ENCODE peak calls at places on chromosome 1, in five cellular contexts. One of them, this sample, is unnamed.

GRCh38 chr1:11997081-11997851 is 17.0 kb downstream of the MFN2 start:
- DNase-seq in smooth muscle cell of the brain vasculature: no peak
- DNase-seq in activated naive CD4-positive, alpha-beta T cell: no peak
- DNase-seq in lower lobe of right lung: no peak
- DNase-seq in NCI-H446: no peak
- DNase-seq in this sample: no peak

GRCh38 chr1:175154595-175155472 is 37.7 kb downstream of the KIAA0040 start:
- DNase-seq in smooth muscle cell of the brain vasculature: no peak
- DNase-seq in activated naive CD4-positive, alpha-beta T cell: peak
- DNase-seq in lower lobe of right lung: peak
- DNase-seq in NCI-H446: peak
- DNase-seq in this sample: peak

GRCh38 chr1:167412072-167412471 is 106.3 kb downstream of the CD247 start:
- DNase-seq in smooth muscle cell of the brain vasculature: no peak
- DNase-seq in activated naive CD4-positive, alpha-beta T cell: no peak
- DNase-seq in lower lobe of right lung: no peak
- DNase-seq in NCI-H446: no peak
- DNase-seq in this sample: no peak

GRCh38 chr1:65068202-65069011 is 79.6 kb upstream of the AK4 start:
- DNase-seq in smooth muscle cell of the brain vasculature: no peak
- DNase-seq in activated naive CD4-positive, alpha-beta T cell: no peak
- DNase-seq in lower lobe of right lung: no peak
- DNase-seq in NCI-H446: no peak
- DNase-seq in this sample: no peak

GRCh38 chr1:84462118-84462517 is 16.9 kb upstream of the RPF1 start:
- DNase-seq in smooth muscle cell of the brain vasculature: no peak
- DNase-seq in activated naive CD4-positive, alpha-beta T cell: no peak
- DNase-seq in lower lobe of right lung: no peak
- DNase-seq in NCI-H446: no peak
- DNase-seq in this sample: no peak

GRCh38 chr1:218380125-218380977 is 35.2 kb downstream of the TGFB2 start:
- DNase-seq in smooth muscle cell of the brain vasculature: peak
- DNase-seq in activated naive CD4-positive, alpha-beta T cell: no peak
- DNase-seq in lower lobe of right lung: peak
- DNase-seq in NCI-H446: peak
- DNase-seq in this sample: no peak

GRCh38 chr1:6028042-6028895 is 17.4 kb upstream of the KCNAB2 start:
- DNase-seq in smooth muscle cell of the brain vasculature: no peak
- DNase-seq in activated naive CD4-positive, alpha-beta T cell: peak
- DNase-seq in lower lobe of right lung: peak
- DNase-seq in NCI-H446: no peak
- DNase-seq in this sample: no peak

GRCh38 chr1:19654386-19654785 is 10.3 kb downstream of the NBL1 start:
- DNase-seq in smooth muscle cell of the brain vasculature: no peak
- DNase-seq in activated naive CD4-positive, alpha-beta T cell: no peak
- DNase-seq in lower lobe of right lung: no peak
- DNase-seq in NCI-H446: no peak
- DNase-seq in this sample: no peak

GRCh38 chr1:238558156-238558555 is 667.4 kb upstream of the ZP4 start:
- DNase-seq in smooth muscle cell of the brain vasculature: no peak
- DNase-seq in activated naive CD4-positive, alpha-beta T cell: no peak
- DNase-seq in lower lobe of right lung: no peak
- DNase-seq in NCI-H446: no peak
- DNase-seq in this sample: no peak

GRCh38 chr1:107647012-107647411 is 318.0 kb downstream of the VAV3 start:
- DNase-seq in smooth muscle cell of the brain vasculature: no peak
- DNase-seq in activated naive CD4-positive, alpha-beta T cell: no peak
- DNase-seq in lower lobe of right lung: no peak
- DNase-seq in NCI-H446: no peak
- DNase-seq in this sample: no peak

GRCh38 chr1:208203127-208203847 is 40.9 kb downstream of the PLXNA2 start:
- DNase-seq in smooth muscle cell of the brain vasculature: peak
- DNase-seq in activated naive CD4-positive, alpha-beta T cell: no peak
- DNase-seq in lower lobe of right lung: peak
- DNase-seq in NCI-H446: peak
- DNase-seq in this sample: no peak

GRCh38 chr1:241702436-241702835 is 50.4 kb downstream of the WDR64 start:
- DNase-seq in smooth muscle cell of the brain vasculature: no peak
- DNase-seq in activated naive CD4-positive, alpha-beta T cell: no peak
- DNase-seq in lower lobe of right lung: no peak
- DNase-seq in NCI-H446: no peak
- DNase-seq in this sample: no peak

GRCh38 chr1:8127201-8127641 is 101.1 kb upstream of the ERRFI1 start:
- DNase-seq in smooth muscle cell of the brain vasculature: no peak
- DNase-seq in activated naive CD4-positive, alpha-beta T cell: no peak
- DNase-seq in lower lobe of right lung: no peak
- DNase-seq in NCI-H446: no peak
- DNase-seq in this sample: no peak

GRCh38 chr1:63662056-63662836 is 69.0 kb downstream of the PGM1 start:
- DNase-seq in smooth muscle cell of the brain vasculature: no peak
- DNase-seq in activated naive CD4-positive, alpha-beta T cell: no peak
- DNase-seq in lower lobe of right lung: no peak
- DNase-seq in NCI-H446: peak
- DNase-seq in this sample: no peak

GRCh38 chr1:179814513-179814838 is 63.1 kb downstream of the TOR1AIP2 start:
- DNase-seq in smooth muscle cell of the brain vasculature: no peak
- DNase-seq in activated naive CD4-positive, alpha-beta T cell: no peak
- DNase-seq in lower lobe of right lung: peak
- DNase-seq in NCI-H446: no peak
- DNase-seq in this sample: no peak

GRCh38 chr1:71231751-71232150 is 150.9 kb upstream of the ZRANB2 start:
- DNase-seq in smooth muscle cell of the brain vasculature: no peak
- DNase-seq in activated naive CD4-positive, alpha-beta T cell: no peak
- DNase-seq in lower lobe of right lung: no peak
- DNase-seq in NCI-H446: no peak
- DNase-seq in this sample: no peak

GRCh38 chr1:112706505-112707216 is at the start of gene RHOC:
- DNase-seq in smooth muscle cell of the brain vasculature: no peak
- DNase-seq in activated naive CD4-positive, alpha-beta T cell: no peak
- DNase-seq in lower lobe of right lung: peak
- DNase-seq in NCI-H446: peak
- DNase-seq in this sample: peak

GRCh38 chr1:91073299-91073698 is 51.5 kb upstream of the ZNF644 start:
- DNase-seq in smooth muscle cell of the brain vasculature: no peak
- DNase-seq in activated naive CD4-positive, alpha-beta T cell: no peak
- DNase-seq in lower lobe of right lung: no peak
- DNase-seq in NCI-H446: no peak
- DNase-seq in this sample: no peak

GRCh38 chr1:53274026-53274425 is 35.7 kb upstream of the MAGOH start:
- DNase-seq in smooth muscle cell of the brain vasculature: no peak
- DNase-seq in activated naive CD4-positive, alpha-beta T cell: no peak
- DNase-seq in lower lobe of right lung: no peak
- DNase-seq in NCI-H446: no peak
- DNase-seq in this sample: no peak

GRCh38 chr1:198848649-198849048 is 209.8 kb downstream of the PTPRC start:
- DNase-seq in smooth muscle cell of the brain vasculature: no peak
- DNase-seq in activated naive CD4-positive, alpha-beta T cell: no peak
- DNase-seq in lower lobe of right lung: no peak
- DNase-seq in NCI-H446: no peak
- DNase-seq in this sample: no peak

GRCh38 chr1:154413177-154413576 is 8.0 kb downstream of the IL6R start:
- DNase-seq in smooth muscle cell of the brain vasculature: no peak
- DNase-seq in activated naive CD4-positive, alpha-beta T cell: no peak
- DNase-seq in lower lobe of right lung: peak
- DNase-seq in NCI-H446: no peak
- DNase-seq in this sample: no peak

GRCh38 chr1:1835546-1835945 is 55.3 kb downstream of the GNB1 start:
- DNase-seq in smooth muscle cell of the brain vasculature: no peak
- DNase-seq in activated naive CD4-positive, alpha-beta T cell: no peak
- DNase-seq in lower lobe of right lung: no peak
- DNase-seq in NCI-H446: no peak
- DNase-seq in this sample: no peak

GRCh38 chr1:230031131-230031530 is 35.9 kb upstream of the GALNT2 start:
- DNase-seq in smooth muscle cell of the brain vasculature: no peak
- DNase-seq in activated naive CD4-positive, alpha-beta T cell: no peak
- DNase-seq in lower lobe of right lung: no peak
- DNase-seq in NCI-H446: no peak
- DNase-seq in this sample: no peak

GRCh38 chr1:41502912-41503311 is 18.4 kb upstream of the EDN2 start:
- DNase-seq in smooth muscle cell of the brain vasculature: no peak
- DNase-seq in activated naive CD4-positive, alpha-beta T cell: no peak
- DNase-seq in lower lobe of right lung: no peak
- DNase-seq in NCI-H446: peak
- DNase-seq in this sample: no peak

GRCh38 chr1:228350831-228351781 is 55.5 kb downstream of the TRIM11 start:
- DNase-seq in smooth muscle cell of the brain vasculature: no peak
- DNase-seq in activated naive CD4-positive, alpha-beta T cell: no peak
- DNase-seq in lower lobe of right lung: peak
- DNase-seq in NCI-H446: no peak
- DNase-seq in this sample: no peak

GRCh38 chr1:28553229-28553930 is 495 bp downstream of the TRNAU1AP start:
- DNase-seq in smooth muscle cell of the brain vasculature: peak
- DNase-seq in activated naive CD4-positive, alpha-beta T cell: peak
- DNase-seq in lower lobe of right lung: peak
- DNase-seq in NCI-H446: no peak
- DNase-seq in this sample: no peak

This sample was measured in D721Med.